ENCODE peak calls at places on chromosomes 7 and 10, in four cellular contexts. P, E, S and U are unnamed samples.

GRCh38 chr10:69202332-69202731 is 17.8 kb upstream of the HKDC1 start:
- DNase-seq in P (no peak), S (no peak), E (no peak), U (no peak)

GRCh38 chr7:120877706-120878105 is 19.8 kb upstream of the TSPAN12 start:
- DNase-seq in P (no peak), S (no peak), E (no peak), U (no peak)

GRCh38 chr7:137393570-137393969 is 50.0 kb upstream of the PTN start:
- DNase-seq in S (no peak), E (no peak), P (no peak), U (no peak)

GRCh38 chr10:43970747-43971146 is 322.1 kb upstream of the ZNF32 start:
- DNase-seq in E (no peak), S (no peak), P (no peak), U (no peak)

GRCh38 chr10:118809821-118810220 is 55.1 kb upstream of the CACUL1 start:
- DNase-seq in S (no peak), E (no peak), P (no peak), U (peak)

GRCh38 chr10:29590598-29591415 is 44.0 kb downstream of the SVIL start:
- DNase-seq in P (no peak), E (no peak), S (peak), U (no peak)

GRCh38 chr10:52566471-52567246 is 205.9 kb downstream of the MBL2 start:
- DNase-seq in S (no peak), P (no peak), E (no peak), U (no peak)

GRCh38 chr10:115272482-115272881 is 179.3 kb downstream of the ATRNL1 start:
- DNase-seq in S (no peak), E (no peak), P (no peak), U (no peak)

GRCh38 chr7:150382123-150382843 is 3.2 kb downstream of the ZNF775 start:
- DNase-seq in E (peak), P (no peak), S (no peak), U (peak)

GRCh38 chr7:115822380-115822779 is 208.2 kb downstream of the TFEC start:
- DNase-seq in S (no peak), P (no peak), E (no peak), U (no peak)

GRCh38 chr10:119807960-119808697 is 64.5 kb downstream of the MCMBP start:
- DNase-seq in S (no peak), P (peak), E (no peak), U (no peak)

GRCh38 chr7:104442461-104442860 is 114.1 kb downstream of the LHFPL3 start:
- DNase-seq in E (no peak), P (no peak), S (no peak), U (no peak)

GRCh38 chr7:74722045-74722603 is 51.7 kb upstream of the NCF1 start:
- DNase-seq in S (no peak), E (no peak), P (no peak), U (no peak)

GRCh38 chr10:97777148-97777547 is 5.3 kb upstream of the SFRP5 start:
- DNase-seq in P (no peak), S (no peak), E (no peak), U (no peak)

GRCh38 chr7:26664735-26665420 is 199.5 kb downstream of the SKAP2 start:
- DNase-seq in S (peak), E (no peak), P (no peak), U (no peak)

GRCh38 chr7:2037301-2037804 is 195.4 kb downstream of the MAD1L1 start:
- DNase-seq in P (peak), S (no peak), E (peak), U (peak)

GRCh38 chr10:95480901-95481491 is 80.2 kb downstream of the SORBS1 start:
- DNase-seq in S (no peak), E (no peak), P (no peak), U (peak)

GRCh38 chr7:69912846-69913245 is 314.6 kb downstream of the AUTS2 start:
- DNase-seq in E (no peak), S (no peak), P (no peak), U (no peak)

GRCh38 chr7:124764847-124765400 is 668 bp downstream of the GPR37 start:
- DNase-seq in S (no peak), E (peak), P (peak), U (no peak)

GRCh38 chr7:43308913-43309789 is 196.7 kb downstream of the HECW1 start:
- DNase-seq in P (no peak), S (no peak), E (no peak), U (no peak)

GRCh38 chr10:100346765-100347567 is at the start of gene SCD:
- DNase-seq in S (peak), E (peak), P (peak), U (peak)

GRCh38 chr10:79316671-79317431 is 30.4 kb upstream of the PPIF start:
- DNase-seq in E (peak), P (peak), S (no peak), U (no peak)

GRCh38 chr7:34438436-34438835 is 219.6 kb upstream of the NPSR1 start:
- DNase-seq in P (no peak), E (no peak), S (no peak), U (no peak)

GRCh38 chr10:55329796-55330195 is 528.8 kb upstream of the PCDH15 start:
- DNase-seq in S (no peak), P (no peak), E (no peak), U (no peak)